ENCODE peak calls at places on chromosomes 3 and 15, in eight cellular contexts. E is progenitor cell of endocrine pancreas, J is fibroblast of mammary gland, Q is left ventricle myocardium inferior, U is MM.1S, Y is cardiac muscle cell, M is cardiac fibroblast, O is lower leg skin. R is an unnamed sample.

GRCh38 chr15:64029111-64029510 is 17.2 kb downstream of the DAPK2 start:
- DNase-seq in E (no peak), J (no peak), Q (no peak), U (no peak), Y (no peak), M (no peak), O (no peak), R (no peak)

GRCh38 chr15:23569513-23569912 is 4.0 kb downstream of the MKRN3 start:
- DNase-seq in E (no peak), J (no peak), Q (no peak), U (no peak), Y (no peak), M (no peak), O (no peak), R (no peak)

GRCh38 chr15:95929232-95929846 is 401.2 kb upstream of the NR2F2 start:
- DNase-seq in E (no peak), J (no peak), Q (no peak), U (peak), Y (no peak), M (peak), O (no peak), R (peak)

GRCh38 chr15:40330368-40330836 is 6.9 kb downstream of the INAFM2 start:
- DNase-seq in E (no peak), J (no peak), Q (no peak), U (no peak), Y (peak), M (peak), O (no peak), R (no peak)

GRCh38 chr15:60165111-60165510 is 161.0 kb downstream of the FOXB1 start:
- DNase-seq in E (no peak), J (no peak), Q (no peak), U (no peak), Y (no peak), M (no peak), O (no peak), R (no peak)

GRCh38 chr3:73781536-73781935 is 156.8 kb upstream of the PDZRN3 start:
- DNase-seq in E (no peak), J (no peak), Q (no peak), U (no peak), Y (no peak), M (no peak), O (no peak), R (no peak)

GRCh38 chr3:86923071-86923476 is 67.9 kb downstream of the VGLL3 start:
- DNase-seq in E (no peak), J (peak), Q (no peak), U (no peak), Y (no peak), M (peak), O (peak), R (no peak)

GRCh38 chr3:13110678-13111116 is 37.5 kb upstream of the IQSEC1 start:
- DNase-seq in E (no peak), J (no peak), Q (peak), U (peak), Y (no peak), M (no peak), O (no peak), R (peak)

GRCh38 chr3:89586256-89586655 is 478.8 kb downstream of the EPHA3 start:
- DNase-seq in E (no peak), J (no peak), Q (no peak), U (no peak), Y (no peak), M (no peak), O (no peak), R (no peak)

GRCh38 chr3:43286115-43286885 is at the start of gene SNRK:
- DNase-seq in E (peak), J (peak), Q (peak), U (peak), Y (peak), M (peak), O (peak), R (peak)

GRCh38 chr3:108489776-108490175 is 20.6 kb downstream of the MYH15 start:
- DNase-seq in E (no peak), J (peak), Q (no peak), U (peak), Y (peak), M (peak), O (peak), R (peak)

GRCh38 chr15:50124557-50125080 is 5.6 kb upstream of the ATP8B4 start:
- DNase-seq in E (no peak), J (no peak), Q (no peak), U (no peak), Y (no peak), M (no peak), O (no peak), R (no peak)

GRCh38 chr3:119235151-119235550 is 5.5 kb downstream of the B4GALT4 start:
- DNase-seq in E (no peak), J (peak), Q (no peak), U (no peak), Y (no peak), M (peak), O (no peak), R (no peak)

GRCh38 chr3:112097378-112097777 is 11.2 kb downstream of the C3orf52 start:
- DNase-seq in E (no peak), J (peak), Q (no peak), U (no peak), Y (no peak), M (peak), O (peak), R (no peak)

GRCh38 chr15:76799760-76800159 is 105.4 kb downstream of the SCAPER start:
- DNase-seq in E (no peak), J (peak), Q (no peak), U (no peak), Y (no peak), M (peak), O (no peak), R (no peak)

GRCh38 chr3:194139085-194139976 is 3.4 kb downstream of the HES1 start:
- DNase-seq in E (no peak), J (peak), Q (peak), U (peak), Y (peak), M (peak), O (no peak), R (no peak)

GRCh38 chr3:23685484-23686258 is 120.1 kb upstream of the UBE2E1 start:
- DNase-seq in E (no peak), J (peak), Q (peak), U (no peak), Y (no peak), M (peak), O (peak), R (no peak)

GRCh38 chr3:120093923-120094775 is at the start of gene GSK3B:
- DNase-seq in E (peak), J (no peak), Q (peak), U (peak), Y (peak), M (no peak), O (peak), R (peak)

GRCh38 chr3:99920530-99921376 is 103.1 kb downstream of the CMSS1 start:
- DNase-seq in E (no peak), J (peak), Q (peak), U (no peak), Y (no peak), M (peak), O (peak), R (no peak)

GRCh38 chr3:138849541-138849940 is 14.8 kb upstream of the PIK3CB start:
- DNase-seq in E (no peak), J (no peak), Q (no peak), U (no peak), Y (no peak), M (no peak), O (no peak), R (no peak)

GRCh38 chr3:132317229-132317948 is at the start of gene ACP3:
- DNase-seq in E (no peak), J (peak), Q (peak), U (no peak), Y (peak), M (peak), O (peak), R (no peak)
- TF ChIP-seq CTCF in E (peak), J (no peak), Q (no peak), U (no peak), Y (no peak), M (no peak), O (no peak), R (no peak)

GRCh38 chr15:65925338-65925737 is 56.0 kb downstream of the RAB11A start:
- DNase-seq in E (no peak), J (no peak), Q (no peak), U (no peak), Y (no peak), M (no peak), O (no peak), R (no peak)

GRCh38 chr15:65929573-65929972 is 60.3 kb downstream of the RAB11A start:
- DNase-seq in E (no peak), J (no peak), Q (no peak), U (no peak), Y (no peak), M (no peak), O (no peak), R (no peak)

GRCh38 chr15:65926899-65927298 is 57.6 kb downstream of the RAB11A start:
- DNase-seq in E (no peak), J (no peak), Q (no peak), U (no peak), Y (no peak), M (no peak), O (no peak), R (peak)

GRCh38 chr15:65926459-65926858 is 57.2 kb downstream of the RAB11A start:
- DNase-seq in E (no peak), J (no peak), Q (no peak), U (no peak), Y (no peak), M (no peak), O (no peak), R (no peak)

GRCh38 chr15:65927545-65927944 is 58.3 kb downstream of the RAB11A start:
- DNase-seq in E (no peak), J (peak), Q (no peak), U (no peak), Y (no peak), M (no peak), O (no peak), R (no peak)
- TF ChIP-seq CTCF in E (peak), J (peak), Q (peak), U (no peak), Y (peak), M (peak), O (no peak), R (no peak)

DNA sequence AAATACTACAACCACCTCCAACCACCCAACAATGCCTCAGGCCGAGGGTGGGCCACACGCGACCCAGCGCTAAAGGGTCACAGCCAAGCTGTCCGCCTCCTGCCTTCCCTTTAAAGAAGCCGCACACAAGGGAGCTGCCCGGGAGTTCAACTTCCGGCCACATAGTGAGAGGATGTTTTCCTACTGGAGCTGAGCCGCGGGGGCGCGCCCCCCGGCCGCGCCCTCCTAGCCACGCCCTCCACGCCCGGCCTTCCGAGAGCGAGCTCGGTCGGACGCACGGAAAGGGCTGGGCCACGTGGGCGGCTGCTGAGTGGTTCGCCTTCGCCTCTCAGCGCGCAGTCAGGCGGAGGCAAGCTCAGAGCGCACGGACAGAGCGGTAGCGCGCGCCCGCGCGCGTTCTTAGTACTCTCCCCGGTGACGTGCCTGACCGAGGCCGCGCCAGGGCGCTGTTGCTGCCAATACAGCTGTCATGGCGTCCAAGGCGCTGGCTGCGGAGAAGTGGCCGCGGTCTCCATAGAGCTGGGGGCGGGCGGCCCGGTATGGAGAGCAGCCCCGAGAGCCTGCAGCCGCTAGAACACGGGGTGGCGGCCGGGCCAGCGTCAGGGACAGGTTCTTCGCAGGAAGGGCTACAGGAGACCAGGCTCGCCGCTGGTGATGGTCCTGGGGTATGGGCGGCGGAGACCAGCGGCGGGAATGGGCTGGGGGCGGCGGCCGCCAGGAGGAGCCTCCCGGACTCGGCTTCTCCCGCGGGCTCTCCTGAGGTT is at the start of gene MINDY2:
- DNase-seq in E (peak), J (peak), Q (peak), U (peak), Y (peak), M (peak), O (peak), R (peak)
- TF ChIP-seq CTCF in E (peak), J (no peak), Q (peak), U (peak), Y (peak), M (peak), O (no peak), R (peak)

DNA sequence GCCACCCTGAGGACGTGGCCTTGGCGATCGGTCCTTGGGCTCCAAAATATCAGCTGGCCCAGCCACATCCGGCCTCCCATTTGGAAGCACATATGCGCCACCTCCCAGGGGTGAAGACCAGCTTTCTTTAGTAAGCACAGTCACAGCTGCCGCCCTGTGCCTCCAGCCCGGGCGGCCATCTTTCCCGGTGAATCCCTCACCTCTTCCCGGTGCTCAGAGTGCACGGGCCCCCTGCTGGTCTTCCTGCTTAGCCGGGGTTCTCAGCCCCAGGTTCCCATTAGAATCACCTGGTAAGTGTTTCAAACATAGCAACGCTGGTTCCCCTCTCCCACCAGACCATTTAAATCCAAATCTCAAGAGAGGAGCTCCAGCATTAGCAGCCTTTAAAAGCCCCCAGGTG is 232.2 kb downstream of the VPS13C start:
- DNase-seq in E (no peak), J (no peak), Q (no peak), U (no peak), Y (no peak), M (no peak), O (no peak), R (no peak)
- TF ChIP-seq CTCF in E (peak), J (peak), Q (no peak), U (no peak), Y (no peak), M (peak), O (no peak), R (no peak)

GRCh38 chr15:85045615-85046014 is 64.0 kb downstream of the PDE8A start:
- DNase-seq in E (no peak), J (no peak), Q (no peak), U (no peak), Y (no peak), M (no peak), O (no peak), R (no peak)

GRCh38 chr15:85049805-85050204 is 68.1 kb downstream of the PDE8A start:
- DNase-seq in E (no peak), J (no peak), Q (no peak), U (no peak), Y (no peak), M (no peak), O (no peak), R (no peak)

GRCh38 chr15:85048430-85048829 is 66.8 kb downstream of the PDE8A start:
- DNase-seq in E (no peak), J (no peak), Q (no peak), U (no peak), Y (no peak), M (peak), O (no peak), R (no peak)

GRCh38 chr15:85044894-85045293 is 63.2 kb downstream of the PDE8A start:
- DNase-seq in E (no peak), J (no peak), Q (no peak), U (no peak), Y (no peak), M (no peak), O (no peak), R (no peak)

DNA sequence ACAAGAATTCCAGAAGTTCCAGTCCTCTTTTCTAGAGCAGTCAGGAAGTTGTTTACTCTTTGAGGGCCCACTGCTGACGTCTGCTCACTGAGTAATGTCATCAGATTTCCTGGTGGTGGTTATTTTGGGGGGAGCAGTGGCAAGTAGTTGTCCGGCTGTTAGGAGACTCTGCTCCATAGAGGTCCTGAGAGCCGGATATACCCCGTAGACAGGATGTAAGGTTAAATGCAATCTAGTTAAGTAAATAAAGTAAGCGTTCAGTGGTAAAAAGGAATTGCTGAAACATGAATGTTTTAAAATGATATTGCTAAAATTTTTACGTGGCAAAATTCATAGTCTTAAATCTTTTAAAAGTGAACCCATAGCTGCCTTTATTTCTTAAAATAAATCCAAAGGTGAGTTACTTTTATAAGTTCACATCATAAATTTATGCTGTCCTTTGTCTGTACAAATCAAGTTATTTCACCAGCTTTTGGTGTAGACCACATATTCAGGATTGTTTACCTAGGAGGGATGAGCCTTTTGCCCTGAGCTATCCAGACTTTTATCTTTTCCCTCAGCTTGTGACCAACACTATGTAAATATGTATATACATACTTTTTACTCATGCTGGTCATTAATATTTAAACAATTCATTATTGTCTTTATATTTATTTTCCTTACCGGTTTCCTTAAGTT is 65.8 kb downstream of the PDE8A start:
- DNase-seq in E (no peak), J (peak), Q (no peak), U (no peak), Y (peak), M (peak), O (peak), R (no peak)
- TF ChIP-seq CTCF in E (no peak), J (no peak), Q (no peak), U (no peak), Y (no peak), M (no peak), O (no peak), R (no peak)

GRCh38 chr3:55720614-55721013 is 233.5 kb upstream of the WNT5A start:
- DNase-seq in E (no peak), J (peak), Q (no peak), U (peak), Y (no peak), M (peak), O (no peak), R (peak)
- TF ChIP-seq CTCF in E (no peak), J (peak), Q (peak), U (peak), Y (no peak), M (peak), O (no peak), R (peak)

GRCh38 chr15:74210729-74211128 is 8.1 kb upstream of the STRA6 start:
- DNase-seq in E (no peak), J (no peak), Q (no peak), U (no peak), Y (no peak), M (no peak), O (no peak), R (no peak)

GRCh38 chr15:74209997-74210573 is 7.5 kb upstream of the STRA6 start:
- DNase-seq in E (no peak), J (peak), Q (no peak), U (no peak), Y (peak), M (peak), O (no peak), R (no peak)

GRCh38 chr15:74208496-74208895 is 5.9 kb upstream of the STRA6 start:
- DNase-seq in E (no peak), J (no peak), Q (no peak), U (no peak), Y (no peak), M (no peak), O (no peak), R (no peak)

GRCh38 chr15:74208901-74209559 is 6.4 kb upstream of the STRA6 start:
- DNase-seq in E (no peak), J (no peak), Q (no peak), U (no peak), Y (peak), M (peak), O (no peak), R (no peak)

DNA sequence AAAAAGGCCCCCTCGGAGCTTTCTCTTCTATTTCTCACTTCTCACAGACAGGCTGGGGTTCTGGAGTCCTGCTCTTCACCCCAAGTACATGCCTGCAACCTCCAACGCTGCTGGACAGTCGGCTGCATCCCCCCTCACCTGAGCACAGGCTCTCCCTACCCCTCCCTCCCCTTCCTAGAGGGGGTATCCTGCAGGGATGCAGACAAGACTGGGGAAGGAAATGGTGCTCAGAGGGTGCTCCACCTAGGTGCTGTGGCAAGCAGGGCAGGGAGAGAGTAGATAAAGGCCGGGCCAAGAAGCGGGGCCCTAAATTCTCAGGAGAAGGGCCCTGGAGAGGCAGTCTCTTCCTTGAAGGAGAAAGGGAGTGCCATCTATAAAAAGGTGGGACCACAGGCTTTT is 7.0 kb upstream of the STRA6 start:
- DNase-seq in E (no peak), J (no peak), Q (no peak), U (no peak), Y (no peak), M (no peak), O (no peak), R (no peak)
- TF ChIP-seq CTCF in E (no peak), J (no peak), Q (no peak), U (no peak), Y (peak), M (no peak), O (no peak), R (no peak)

GRCh38 chr3:29067014-29067413 is 213.9 kb upstream of the RBMS3 start:
- DNase-seq in E (no peak), J (peak), Q (no peak), U (no peak), Y (no peak), M (no peak), O (no peak), R (no peak)
- TF ChIP-seq CTCF in E (no peak), J (no peak), Q (no peak), U (no peak), Y (no peak), M (no peak), O (no peak), R (no peak)

GRCh38 chr3:190424478-190425439 is 24.9 kb downstream of the TMEM207 start:
- DNase-seq in E (peak), J (peak), Q (peak), U (peak), Y (peak), M (peak), O (no peak), R (peak)
- TF ChIP-seq CTCF in E (peak), J (peak), Q (peak), U (peak), Y (peak), M (peak), O (no peak), R (peak)

GRCh38 chr3:179272385-179272784 is 21.5 kb upstream of the KCNMB3 start:
- DNase-seq in E (no peak), J (peak), Q (no peak), U (no peak), Y (no peak), M (peak), O (no peak), R (no peak)
- TF ChIP-seq CTCF in E (no peak), J (peak), Q (peak), U (peak), Y (peak), M (peak), O (no peak), R (peak)

R was measured in GM13977.